ENCODE peak calls at places on chromosome 20, in ten cellular contexts. C is stomach, K is A549, I is suprapubic skin, N is tibial nerve, R is ovary, H is sigmoid colon, G is K562, A is GM12878, Z is SK-N-SH. D is an unnamed sample.
A peak's percentile ranks its signal among the peaks of the same experiment; 100 is the strongest.

GRCh38 chr20:32359633-32360332 is 1.7 kb downstream of the ASXL1 start:
- DNase-seq in C (no peak), K (no peak), I (no peak), N (no peak), R (no peak), H (no peak), G (no peak), A (no peak), Z (peak; percentile 17), D (no peak)

GRCh38 chr20:2899243-2899642 is 26.0 kb downstream of the PTPRA start:
- DNase-seq in C (no peak), K (no peak), I (no peak), N (no peak), R (no peak), H (no peak), G (no peak), A (peak; percentile 12), Z (no peak), D (no peak)

GRCh38 chr20:61757678-61758555 is 307.8 kb downstream of the TAF4 start:
- DNase-seq in C (no peak), K (no peak), I (no peak), N (no peak), R (no peak), H (peak; percentile 53), G (no peak), A (no peak), Z (no peak), D (no peak)

GRCh38 chr20:43911066-43911465 is 3.6 kb upstream of the TOX2 start:
- DNase-seq in C (no peak), K (peak; percentile 37), I (no peak), N (no peak), R (no peak), H (no peak), G (no peak), A (no peak), Z (no peak), D (no peak)

GRCh38 chr20:22779878-22780277 is 195.5 kb upstream of the FOXA2 start:
- DNase-seq in C (no peak), K (no peak), I (no peak), N (no peak), R (no peak), H (no peak), G (no peak), A (no peak), Z (no peak), D (no peak)

GRCh38 chr20:7775072-7775471 is 165.2 kb downstream of the HAO1 start:
- DNase-seq in C (no peak), K (no peak), I (no peak), N (no peak), R (no peak), H (no peak), G (no peak), A (no peak), Z (no peak), D (no peak)

GRCh38 chr20:56433880-56434255 is 21.8 kb downstream of the CASS4 start:
- DNase-seq in C (no peak), K (no peak), I (no peak), N (no peak), R (no peak), H (peak; percentile 20), G (no peak), A (no peak), Z (no peak), D (no peak)

GRCh38 chr20:38084425-38084951 is 50.9 kb downstream of the RPRD1B start:
- DNase-seq in C (no peak), K (peak; percentile 29), I (no peak), N (no peak), R (no peak), H (no peak), G (no peak), A (no peak), Z (no peak), D (no peak)

GRCh38 chr20:44384423-44385027 is 29.0 kb downstream of the HNF4A start:
- DNase-seq in C (peak; percentile 87), K (peak; percentile 86), I (peak; percentile 89), N (peak; percentile 94), R (peak; percentile 77), H (peak; percentile 86), G (peak; percentile 66), A (peak; percentile 26), Z (peak; percentile 69), D (peak; percentile 91)

DNA sequence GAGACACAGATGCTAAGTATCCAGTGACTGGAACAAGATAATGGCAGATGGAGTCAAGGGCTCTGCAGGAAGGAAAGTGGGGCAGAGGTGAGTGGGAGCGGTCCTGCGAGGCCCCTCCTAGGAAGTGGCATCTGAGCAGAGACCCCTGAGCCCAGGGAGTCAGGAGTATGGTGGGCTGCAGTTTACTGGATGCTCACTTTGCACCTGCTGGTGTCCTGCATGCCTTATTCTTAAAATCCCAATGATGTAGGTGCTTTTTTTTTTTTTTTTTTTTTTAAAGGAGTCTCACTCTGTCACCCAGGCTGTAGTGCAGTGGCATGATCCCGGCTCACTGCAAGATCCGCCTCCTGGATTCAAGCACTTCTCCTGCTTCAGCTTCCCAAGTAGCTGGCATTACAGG is 5.6 kb downstream of the CEBPB start:
- DNase-seq in C (no peak), K (peak; percentile 38), I (no peak), N (no peak), R (no peak), H (peak; percentile 72), G (no peak), A (no peak), Z (no peak), D (no peak)
- H3K27ac ChIP-seq in C (peak overlapping the region; percentile 98), K (peak overlapping the region; percentile 98), I (no peak overlapping the region), N (no peak overlapping the region), R (no peak overlapping the region), H (no peak overlapping the region), G (no peak overlapping the region), A (no peak overlapping the region), Z (no peak overlapping the region), D (no peak overlapping the region)

GRCh38 chr20:50278377-50278683 is 87.7 kb downstream of the CEBPB start:
- DNase-seq in C (no peak), K (no peak), I (no peak), N (no peak), R (no peak), H (no peak), G (no peak), A (no peak), Z (no peak), D (no peak)

GRCh38 chr20:50274570-50275430 is 84.2 kb downstream of the CEBPB start:
- DNase-seq in C (peak; percentile 55), K (no peak), I (no peak), N (peak; percentile 51), R (no peak), H (peak; percentile 88), G (no peak), A (no peak), Z (no peak), D (peak; percentile 55)

GRCh38 chr20:50277460-50278376 is 87.1 kb downstream of the CEBPB start:
- DNase-seq in C (no peak), K (no peak), I (peak; percentile 69), N (no peak), R (no peak), H (no peak), G (no peak), A (no peak), Z (no peak), D (no peak)

GRCh38 chr20:50277064-50277415 is 86.4 kb downstream of the CEBPB start:
- DNase-seq in C (no peak), K (no peak), I (no peak), N (no peak), R (no peak), H (no peak), G (no peak), A (no peak), Z (no peak), D (no peak)

GRCh38 chr20:50276119-50277063 is 85.8 kb downstream of the CEBPB start:
- DNase-seq in C (no peak), K (no peak), I (no peak), N (no peak), R (no peak), H (peak; percentile 73), G (no peak), A (no peak), Z (no peak), D (no peak)
- TF ChIP-seq EP300 in C (no peak), K (no peak), I (no peak), N (peak; percentile 60), R (no peak), H (no peak), G (no peak), A (no peak), Z (no peak), D (no peak)

DNA sequence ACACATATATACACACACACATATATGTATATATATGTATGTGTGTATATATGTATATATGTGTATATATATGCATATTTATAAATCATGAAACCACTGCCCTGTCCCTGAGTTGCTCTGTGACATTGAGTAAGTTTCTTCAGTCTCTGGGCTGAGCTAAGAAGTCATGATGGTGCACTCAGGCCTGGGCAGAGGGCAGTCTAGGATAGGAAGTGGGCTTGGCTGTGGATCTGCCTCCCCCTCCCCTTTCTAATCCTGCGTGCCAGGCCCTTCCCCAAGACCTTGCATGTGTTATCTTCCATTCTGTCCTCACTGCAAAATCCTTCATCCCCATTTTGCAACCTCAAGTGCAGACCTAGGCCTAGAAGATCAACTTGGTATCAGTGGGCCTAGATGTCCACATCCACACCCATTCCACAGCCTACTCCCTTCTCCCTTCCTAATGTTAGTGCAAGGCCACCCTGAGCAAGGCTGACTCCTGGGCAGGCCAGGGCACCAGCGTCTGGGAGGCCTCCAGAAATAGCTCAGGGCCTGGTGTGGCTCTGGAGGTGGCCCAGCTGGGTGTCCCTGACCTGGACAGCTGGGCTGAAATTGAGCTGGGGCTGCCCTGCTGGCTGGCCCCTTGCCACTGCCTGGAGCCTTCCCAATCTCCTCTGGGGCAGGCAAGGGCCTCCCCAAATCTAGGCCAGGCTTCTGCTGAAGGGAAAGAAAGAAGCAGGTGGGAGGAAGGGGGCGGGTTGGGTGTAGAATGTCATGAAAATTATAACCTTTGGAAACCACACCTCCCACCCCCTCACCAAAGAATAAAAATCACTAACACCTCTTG is 1.9 kb downstream of the FAM110A start:
- DNase-seq in C (peak; percentile 61), K (no peak), I (no peak), N (no peak), R (peak; percentile 57), H (no peak), G (no peak), A (no peak), Z (no peak), D (no peak)
- H3K27ac ChIP-seq in C (peak overlapping the region; percentile 8), K (no peak overlapping the region), I (no peak overlapping the region), N (no peak overlapping the region), R (no peak overlapping the region), H (no peak overlapping the region), G (peak overlapping the region; percentile 58), A (no peak overlapping the region), Z (peak overlapping the region; percentile 12), D (peak overlapping the region; percentile 12)

DNA sequence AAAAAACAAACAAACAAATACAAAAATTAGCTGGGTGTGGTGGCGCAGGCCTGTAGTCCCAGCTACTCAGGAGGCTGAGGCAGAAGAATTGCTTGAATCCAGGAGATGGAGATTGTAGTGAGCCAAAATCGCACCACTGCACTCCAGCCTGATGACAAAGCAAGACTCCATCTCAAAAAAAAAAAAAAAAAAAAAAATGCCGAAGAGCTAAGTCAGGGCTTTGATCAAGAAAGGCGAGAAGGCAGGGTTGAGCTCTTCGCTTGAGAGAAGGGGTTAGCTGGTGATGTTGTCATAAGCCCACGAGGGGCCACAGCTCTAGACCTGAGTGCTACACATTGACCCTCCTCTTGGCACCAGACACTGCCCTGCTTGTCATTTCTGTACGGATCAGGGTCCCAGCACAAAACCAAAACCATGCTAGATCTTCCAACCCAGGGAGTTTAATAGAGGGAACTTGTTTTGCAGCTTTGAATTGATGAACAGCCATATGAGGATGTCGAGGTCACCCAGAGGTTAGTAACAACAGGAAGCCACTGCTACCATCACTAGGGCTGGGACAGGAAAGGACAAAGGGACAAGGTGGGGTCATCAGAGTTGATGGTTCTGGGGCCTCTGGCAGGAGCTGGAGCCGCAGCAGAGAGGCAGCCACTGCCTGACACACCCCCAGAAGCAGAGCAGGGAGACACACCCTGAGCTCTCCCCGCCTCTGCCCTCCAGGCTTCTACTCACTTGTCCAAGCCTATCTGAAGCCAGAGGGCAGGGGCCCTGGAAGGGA is 122.7 kb downstream of the SNX5 start:
- DNase-seq in C (no peak), K (no peak), I (no peak), N (no peak), R (no peak), H (peak; percentile 63), G (no peak), A (no peak), Z (no peak), D (peak; percentile 68)
- TF ChIP-seq EP300 in C (no peak), K (no peak), I (no peak), N (no peak), R (no peak), H (no peak), G (no peak), A (no peak), Z (no peak), D (no peak)

D was measured in transverse colon.